ENCODE peak calls at places on chromosomes 12 and 14, in four cellular contexts. G, K, U and E are unnamed samples.

GRCh38 chr12:54251667-54252284 is 28.1 kb downstream of the CBX5 start:
- DNase-seq in G (no peak), U (peak), K (peak), E (peak)

GRCh38 chr12:56836317-56836716 is 73.2 kb downstream of the HSD17B6 start:
- DNase-seq in G (no peak), U (no peak), K (peak), E (peak)

GRCh38 chr12:51238037-51238509 is 553 bp upstream of the DAZAP2 start:
- DNase-seq in U (no peak), K (peak), G (no peak), E (peak)

GRCh38 chr12:113135178-113136127 is at the start of gene RASAL1:
- DNase-seq in U (peak), K (peak), G (peak), E (peak)

GRCh38 chr14:26960049-26960688 is 362.3 kb upstream of the NOVA1 start:
- DNase-seq in U (no peak), G (no peak), K (no peak), E (no peak)

GRCh38 chr12:71456316-71456715 is 16.7 kb downstream of the LGR5 start:
- DNase-seq in U (no peak), G (no peak), K (no peak), E (peak)

GRCh38 chr14:56423591-56423991 is 156.0 kb upstream of the TMEM260 start:
- DNase-seq in G (no peak), K (no peak), U (no peak), E (no peak)

GRCh38 chr12:53495903-53496751 is 3.1 kb downstream of the MAP3K12 start:
- DNase-seq in K (no peak), G (peak), U (no peak), E (no peak)

GRCh38 chr14:95683793-95684192 is 2.4 kb upstream of the TCL1B start:
- DNase-seq in K (no peak), G (no peak), U (peak), E (peak)

GRCh38 chr14:22567437-22567836 is 21.6 kb downstream of the DAD1 start:
- DNase-seq in U (no peak), G (no peak), K (no peak), E (no peak)

GRCh38 chr12:92039048-92039447 is 106.6 kb downstream of the BTG1 start:
- DNase-seq in G (no peak), U (no peak), K (no peak), E (no peak)

GRCh38 chr14:26138764-26139445 is 458.9 kb downstream of the NOVA1 start:
- DNase-seq in U (no peak), G (no peak), K (no peak), E (no peak)

GRCh38 chr12:753401-754237 is 1.2 kb downstream of the WNK1 start:
- DNase-seq in U (peak), K (peak), G (peak), E (peak)

GRCh38 chr14:62179367-62180018 is 417.3 kb downstream of the SNAPC1 start:
- DNase-seq in U (peak), K (peak), G (peak), E (peak)

GRCh38 chr14:91839754-91840153 is 27.6 kb downstream of the TC2N start:
- DNase-seq in K (peak), U (peak), G (no peak), E (peak)

GRCh38 chr14:70677324-70677723 is 35.6 kb downstream of the TTC9 start:
- DNase-seq in G (no peak), K (no peak), U (no peak), E (no peak)

GRCh38 chr14:93100570-93100969 is 15.2 kb downstream of the ITPK1 start:
- DNase-seq in K (no peak), G (no peak), U (no peak), E (no peak)

GRCh38 chr14:59969319-59969718 is 49.4 kb downstream of the LRRC9 start:
- DNase-seq in G (no peak), K (no peak), U (no peak), E (no peak)

GRCh38 chr14:75229923-75230792 is 48.5 kb upstream of the FOS start:
- DNase-seq in U (peak), K (peak), G (no peak), E (peak)

GRCh38 chr14:89702151-89702936 is 252.2 kb downstream of the EFCAB11 start:
- DNase-seq in K (no peak), U (no peak), G (no peak), E (no peak)

GRCh38 chr14:45906257-45906656 is 653.3 kb upstream of the MIS18BP1 start:
- DNase-seq in K (no peak), G (no peak), U (no peak), E (no peak)

GRCh38 chr14:92074555-92074954 is 31.8 kb downstream of the ATXN3 start:
- DNase-seq in G (no peak), U (no peak), K (no peak), E (no peak)

GRCh38 chr12:2057041-2057792 is 4.4 kb downstream of the CACNA1C start:
- DNase-seq in G (peak), U (peak), K (peak), E (peak)

GRCh38 chr12:52920937-52921336 is 16.1 kb upstream of the KRT8 start:
- DNase-seq in K (no peak), G (no peak), U (no peak), E (no peak)

GRCh38 chr12:114933428-114934160 is 249.6 kb upstream of the TBX3 start:
- DNase-seq in K (no peak), U (no peak), G (no peak), E (no peak)

GRCh38 chr14:92122761-92123160 is 992 bp downstream of the CPSF2 start:
- DNase-seq in K (no peak), U (no peak), G (no peak), E (no peak)

GRCh38 chr12:11795192-11795909 is 145.9 kb downstream of the ETV6 start:
- DNase-seq in G (no peak), U (no peak), K (no peak), E (no peak)